ENCODE peak calls at places on chromosomes 3 and 15, in five cellular contexts. One of them, this sample, is unnamed.

GRCh38 chr15:40307421-40308165 is at the start of gene PLCB2:
- DNase-seq in GM12891: no peak
- DNase-seq in esophagus muscularis mucosa: no peak
- DNase-seq in H1: no peak
- DNase-seq in stomach: no peak
- DNase-seq in this sample: peak

GRCh38 chr3:106965286-106965685 is 412.0 kb upstream of the CCDC54 start:
- DNase-seq in GM12891: no peak
- DNase-seq in esophagus muscularis mucosa: no peak
- DNase-seq in H1: no peak
- DNase-seq in stomach: no peak
- DNase-seq in this sample: no peak

GRCh38 chr3:105933871-105934270 is 65.1 kb upstream of the CBLB start:
- DNase-seq in GM12891: no peak
- DNase-seq in esophagus muscularis mucosa: no peak
- DNase-seq in H1: no peak
- DNase-seq in stomach: no peak
- DNase-seq in this sample: no peak

GRCh38 chr3:24185738-24186384 is 240.8 kb downstream of the NR1D2 start:
- DNase-seq in GM12891: peak
- DNase-seq in esophagus muscularis mucosa: no peak
- DNase-seq in H1: peak
- DNase-seq in stomach: peak
- DNase-seq in this sample: peak

GRCh38 chr3:119304201-119304713 is 10.1 kb downstream of the ARHGAP31 start:
- DNase-seq in GM12891: no peak
- DNase-seq in esophagus muscularis mucosa: peak
- DNase-seq in H1: no peak
- DNase-seq in stomach: no peak
- DNase-seq in this sample: no peak

GRCh38 chr3:100024520-100025303 is 89.6 kb downstream of the FILIP1L start:
- DNase-seq in GM12891: no peak
- DNase-seq in esophagus muscularis mucosa: no peak
- DNase-seq in H1: no peak
- DNase-seq in stomach: no peak
- DNase-seq in this sample: no peak

GRCh38 chr3:143302638-143303171 is 183.1 kb downstream of the CHST2 start:
- DNase-seq in GM12891: no peak
- DNase-seq in esophagus muscularis mucosa: no peak
- DNase-seq in H1: no peak
- DNase-seq in stomach: no peak
- DNase-seq in this sample: no peak

GRCh38 chr3:58306662-58307286 is 454 bp downstream of the HTD2 start:
- DNase-seq in GM12891: peak
- DNase-seq in esophagus muscularis mucosa: no peak
- DNase-seq in H1: peak
- DNase-seq in stomach: peak
- DNase-seq in this sample: peak

GRCh38 chr15:66938114-66938830 is 127.1 kb upstream of the SMAD3 start:
- DNase-seq in GM12891: no peak
- DNase-seq in esophagus muscularis mucosa: no peak
- DNase-seq in H1: no peak
- DNase-seq in stomach: no peak
- DNase-seq in this sample: no peak

GRCh38 chr3:50890688-50891344 is 216.1 kb downstream of the DOCK3 start:
- DNase-seq in GM12891: no peak
- DNase-seq in esophagus muscularis mucosa: no peak
- DNase-seq in H1: no peak
- DNase-seq in stomach: no peak
- DNase-seq in this sample: no peak

GRCh38 chr15:64527263-64527984 is 67.0 kb downstream of the ZNF609 start:
- DNase-seq in GM12891: no peak
- DNase-seq in esophagus muscularis mucosa: no peak
- DNase-seq in H1: no peak
- DNase-seq in stomach: no peak
- DNase-seq in this sample: no peak

GRCh38 chr15:62469874-62470688 is 305.0 kb upstream of the C2CD4B start:
- DNase-seq in GM12891: no peak
- DNase-seq in esophagus muscularis mucosa: no peak
- DNase-seq in H1: no peak
- DNase-seq in stomach: no peak
- DNase-seq in this sample: no peak

GRCh38 chr3:150130404-150131100 is 159.9 kb upstream of the PFN2 start:
- DNase-seq in GM12891: no peak
- DNase-seq in esophagus muscularis mucosa: peak
- DNase-seq in H1: peak
- DNase-seq in stomach: no peak
- DNase-seq in this sample: no peak

GRCh38 chr3:11835028-11835639 is 11.6 kb downstream of the TAMM41 start:
- DNase-seq in GM12891: no peak
- DNase-seq in esophagus muscularis mucosa: no peak
- DNase-seq in H1: no peak
- DNase-seq in stomach: no peak
- DNase-seq in this sample: no peak

GRCh38 chr3:12308517-12308916 is 19.6 kb downstream of the PPARG start:
- DNase-seq in GM12891: no peak
- DNase-seq in esophagus muscularis mucosa: no peak
- DNase-seq in H1: no peak
- DNase-seq in stomach: no peak
- DNase-seq in this sample: no peak

GRCh38 chr3:86996261-86996955 is 5.5 kb upstream of the VGLL3 start:
- DNase-seq in GM12891: no peak
- DNase-seq in esophagus muscularis mucosa: no peak
- DNase-seq in H1: no peak
- DNase-seq in stomach: no peak
- DNase-seq in this sample: no peak

GRCh38 chr3:186502138-186502941 is 41.8 kb downstream of the CRYGS start:
- DNase-seq in GM12891: no peak
- DNase-seq in esophagus muscularis mucosa: no peak
- DNase-seq in H1: peak
- DNase-seq in stomach: no peak
- DNase-seq in this sample: no peak

GRCh38 chr3:158260392-158260791 is 150.5 kb downstream of the RSRC1 start:
- DNase-seq in GM12891: no peak
- DNase-seq in esophagus muscularis mucosa: no peak
- DNase-seq in H1: no peak
- DNase-seq in stomach: no peak
- DNase-seq in this sample: no peak

GRCh38 chr15:73809728-73810501 is 56.8 kb upstream of the INSYN1 start:
- DNase-seq in GM12891: no peak
- DNase-seq in esophagus muscularis mucosa: no peak
- DNase-seq in H1: no peak
- DNase-seq in stomach: no peak
- DNase-seq in this sample: no peak

GRCh38 chr3:175512700-175513099 is 653.6 kb downstream of the NAALADL2 start:
- DNase-seq in GM12891: no peak
- DNase-seq in esophagus muscularis mucosa: no peak
- DNase-seq in H1: no peak
- DNase-seq in stomach: no peak
- DNase-seq in this sample: no peak

GRCh38 chr15:30921781-30922371 is 18.2 kb downstream of the FAN1 start:
- DNase-seq in GM12891: no peak
- DNase-seq in esophagus muscularis mucosa: no peak
- DNase-seq in H1: peak
- DNase-seq in stomach: peak
- DNase-seq in this sample: no peak

GRCh38 chr15:57820119-57820518 is 113.6 kb downstream of the POLR2M start:
- DNase-seq in GM12891: no peak
- DNase-seq in esophagus muscularis mucosa: no peak
- DNase-seq in H1: no peak
- DNase-seq in stomach: no peak
- DNase-seq in this sample: no peak

GRCh38 chr3:183769453-183769852 is 55.9 kb downstream of the MAP6D1 start:
- DNase-seq in GM12891: no peak
- DNase-seq in esophagus muscularis mucosa: no peak
- DNase-seq in H1: no peak
- DNase-seq in stomach: no peak
- DNase-seq in this sample: no peak
- TF ChIP-seq POLR2AphosphoS5 in GM12891: no peak
- TF ChIP-seq POLR2AphosphoS5 in esophagus muscularis mucosa: no peak
- TF ChIP-seq POLR2AphosphoS5 in H1: no peak
- TF ChIP-seq POLR2AphosphoS5 in stomach: no peak
- TF ChIP-seq POLR2AphosphoS5 in this sample: no peak

DNA sequence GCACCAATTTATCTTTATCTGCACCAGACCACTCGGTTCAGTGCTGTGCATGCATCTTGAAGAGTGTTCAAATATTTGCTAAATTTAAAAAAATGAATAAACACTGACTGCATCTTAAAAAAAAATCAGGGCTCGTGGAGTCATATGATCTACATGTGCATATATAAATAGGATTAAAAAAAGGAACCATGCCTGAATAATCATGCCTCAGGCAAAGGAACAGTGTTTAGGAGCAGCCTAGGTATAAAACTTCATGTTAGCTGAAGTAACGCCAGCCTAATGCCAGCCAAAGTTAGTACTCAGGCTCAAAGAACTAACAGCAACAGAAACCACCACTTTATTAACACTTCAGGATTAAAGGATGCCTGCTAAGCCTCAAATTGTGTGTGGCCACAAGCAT is 9.5 kb downstream of the ABCC5 start:
- DNase-seq in GM12891: no peak
- DNase-seq in esophagus muscularis mucosa: no peak
- DNase-seq in H1: no peak
- DNase-seq in stomach: no peak
- DNase-seq in this sample: no peak
- TF ChIP-seq POLR2AphosphoS5 in GM12891: no peak
- TF ChIP-seq POLR2AphosphoS5 in esophagus muscularis mucosa: no peak
- TF ChIP-seq POLR2AphosphoS5 in H1: no peak
- TF ChIP-seq POLR2AphosphoS5 in stomach: no peak
- TF ChIP-seq POLR2AphosphoS5 in this sample: no peak

GRCh38 chr3:178930116-178930515 is 141.5 kb downstream of the ZMAT3 start:
- DNase-seq in GM12891: no peak
- DNase-seq in esophagus muscularis mucosa: no peak
- DNase-seq in H1: no peak
- DNase-seq in stomach: no peak
- DNase-seq in this sample: no peak
- TF ChIP-seq POLR2AphosphoS5 in GM12891: no peak
- TF ChIP-seq POLR2AphosphoS5 in esophagus muscularis mucosa: no peak
- TF ChIP-seq POLR2AphosphoS5 in H1: no peak
- TF ChIP-seq POLR2AphosphoS5 in stomach: no peak
- TF ChIP-seq POLR2AphosphoS5 in this sample: no peak

DNA sequence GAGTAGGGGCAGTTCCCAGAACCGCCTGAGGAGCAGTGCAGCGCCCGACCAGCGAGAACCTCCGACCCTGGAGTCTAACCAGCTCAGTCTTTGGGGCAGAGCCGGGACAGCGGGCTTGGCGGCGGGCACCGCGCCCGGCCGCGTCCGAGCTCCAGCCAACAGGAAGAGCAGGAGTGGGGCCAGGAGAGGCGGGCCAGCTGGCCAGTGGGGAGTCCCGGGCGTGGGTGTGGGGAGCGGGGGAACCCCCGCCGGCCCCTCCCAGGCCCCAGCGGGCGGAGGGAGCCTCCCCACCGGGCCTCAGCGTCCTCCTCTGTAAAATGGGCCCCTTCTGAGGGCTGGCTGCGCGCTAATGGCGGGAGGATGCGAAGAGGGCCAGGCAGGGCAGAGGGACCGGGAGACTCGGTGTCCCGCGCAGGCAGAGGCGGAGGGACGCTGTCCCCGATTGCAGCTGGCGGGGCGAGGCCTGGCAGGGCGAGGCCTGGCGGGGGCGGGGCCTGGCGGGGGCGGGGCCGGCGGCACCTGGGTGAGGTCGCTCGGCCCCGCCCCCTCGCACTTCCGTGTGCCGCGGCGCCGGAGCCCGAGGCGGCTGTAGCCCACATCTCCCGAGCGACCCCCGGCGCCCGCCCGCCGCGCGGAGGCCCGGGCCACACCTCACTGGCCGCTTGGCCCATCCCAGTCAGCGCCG is at the start of gene PRKCD:
- DNase-seq in GM12891: peak
- DNase-seq in esophagus muscularis mucosa: peak
- DNase-seq in H1: peak
- DNase-seq in stomach: peak
- DNase-seq in this sample: peak
- TF ChIP-seq POLR2AphosphoS5 in GM12891: peak
- TF ChIP-seq POLR2AphosphoS5 in esophagus muscularis mucosa: peak
- TF ChIP-seq POLR2AphosphoS5 in H1: peak
- TF ChIP-seq POLR2AphosphoS5 in stomach: peak
- TF ChIP-seq POLR2AphosphoS5 in this sample: no peak

GRCh38 chr3:196463478-196463756 is 31.2 kb upstream of the UBXN7 start:
- DNase-seq in GM12891: no peak
- DNase-seq in esophagus muscularis mucosa: no peak
- DNase-seq in H1: no peak
- DNase-seq in stomach: no peak
- DNase-seq in this sample: no peak
- TF ChIP-seq POLR2AphosphoS5 in GM12891: no peak
- TF ChIP-seq POLR2AphosphoS5 in esophagus muscularis mucosa: no peak
- TF ChIP-seq POLR2AphosphoS5 in H1: no peak
- TF ChIP-seq POLR2AphosphoS5 in stomach: no peak
- TF ChIP-seq POLR2AphosphoS5 in this sample: no peak

GRCh38 chr15:72198410-72199270 is 1.1 kb upstream of the GRAMD2A start:
- DNase-seq in GM12891: no peak
- DNase-seq in esophagus muscularis mucosa: no peak
- DNase-seq in H1: no peak
- DNase-seq in stomach: no peak
- DNase-seq in this sample: no peak
- TF ChIP-seq POLR2AphosphoS5 in GM12891: peak
- TF ChIP-seq POLR2AphosphoS5 in esophagus muscularis mucosa: no peak
- TF ChIP-seq POLR2AphosphoS5 in H1: no peak
- TF ChIP-seq POLR2AphosphoS5 in stomach: no peak
- TF ChIP-seq POLR2AphosphoS5 in this sample: peak

GRCh38 chr15:70398694-70399093 is 301.0 kb upstream of the TLE3 start:
- DNase-seq in GM12891: no peak
- DNase-seq in esophagus muscularis mucosa: no peak
- DNase-seq in H1: no peak
- DNase-seq in stomach: no peak
- DNase-seq in this sample: no peak

GRCh38 chr15:70395164-70395563 is 297.4 kb upstream of the TLE3 start:
- DNase-seq in GM12891: no peak
- DNase-seq in esophagus muscularis mucosa: no peak
- DNase-seq in H1: no peak
- DNase-seq in stomach: no peak
- DNase-seq in this sample: no peak

GRCh38 chr15:70400766-70401541 is 303.2 kb upstream of the TLE3 start:
- DNase-seq in GM12891: no peak
- DNase-seq in esophagus muscularis mucosa: no peak
- DNase-seq in H1: no peak
- DNase-seq in stomach: no peak
- DNase-seq in this sample: no peak

GRCh38 chr15:70399204-70399603 is 301.5 kb upstream of the TLE3 start:
- DNase-seq in GM12891: no peak
- DNase-seq in esophagus muscularis mucosa: no peak
- DNase-seq in H1: no peak
- DNase-seq in stomach: no peak
- DNase-seq in this sample: no peak

GRCh38 chr15:70397816-70398215 is 300.1 kb upstream of the TLE3 start:
- DNase-seq in GM12891: no peak
- DNase-seq in esophagus muscularis mucosa: no peak
- DNase-seq in H1: no peak
- DNase-seq in stomach: no peak
- DNase-seq in this sample: no peak
- TF ChIP-seq POLR2AphosphoS5 in GM12891: no peak
- TF ChIP-seq POLR2AphosphoS5 in esophagus muscularis mucosa: no peak
- TF ChIP-seq POLR2AphosphoS5 in H1: no peak
- TF ChIP-seq POLR2AphosphoS5 in stomach: no peak
- TF ChIP-seq POLR2AphosphoS5 in this sample: no peak